ENCODE peak calls at places on chromosomes 11 and 22, in ten cellular contexts. One of them, this sample, is unnamed.

GRCh38 chr11:65425105-65425970 is 2.7 kb downstream of the NEAT1 start:
- DNase-seq in psoas muscle: no peak
- DNase-seq in endothelial cell: no peak
- DNase-seq in fibroblast of villous mesenchyme: peak; percentile 73
- DNase-seq in Calu3: peak; percentile 62
- DNase-seq in ascending aorta: peak; percentile 77
- DNase-seq in stomach: peak; percentile 60
- DNase-seq in Panc1: no peak
- DNase-seq in Peyer's patch: peak; percentile 77
- DNase-seq in tibial nerve: peak; percentile 36
- DNase-seq in this sample: peak; percentile 32

GRCh38 chr11:12122083-12122482 is 11.7 kb downstream of the MICAL2 start:
- DNase-seq in Panc1: no peak
- DNase-seq in endothelial cell: peak; percentile 21
- DNase-seq in Calu3: peak; percentile 31
- DNase-seq in Peyer's patch: no peak
- DNase-seq in psoas muscle: no peak
- DNase-seq in stomach: no peak
- DNase-seq in ascending aorta: no peak
- DNase-seq in tibial nerve: no peak
- DNase-seq in fibroblast of villous mesenchyme: no peak
- DNase-seq in this sample: no peak

GRCh38 chr11:57903441-57904123 is 120.1 kb upstream of the OR9Q1 start:
- DNase-seq in Panc1: no peak
- DNase-seq in endothelial cell: no peak
- DNase-seq in fibroblast of villous mesenchyme: no peak
- DNase-seq in tibial nerve: no peak
- DNase-seq in stomach: peak; percentile 49
- DNase-seq in psoas muscle: peak; percentile 10
- DNase-seq in Peyer's patch: no peak
- DNase-seq in Calu3: peak; percentile 85
- DNase-seq in ascending aorta: no peak
- DNase-seq in this sample: no peak

GRCh38 chr11:78555592-78555991 is 19.1 kb downstream of the NARS2 start:
- DNase-seq in ascending aorta: no peak
- DNase-seq in Calu3: no peak
- DNase-seq in Panc1: no peak
- DNase-seq in psoas muscle: no peak
- DNase-seq in Peyer's patch: no peak
- DNase-seq in endothelial cell: no peak
- DNase-seq in stomach: no peak
- DNase-seq in fibroblast of villous mesenchyme: no peak
- DNase-seq in tibial nerve: no peak
- DNase-seq in this sample: no peak

GRCh38 chr11:126102436-126102894 is 39.8 kb upstream of the CDON start:
- DNase-seq in Peyer's patch: no peak
- DNase-seq in Calu3: no peak
- DNase-seq in tibial nerve: no peak
- DNase-seq in fibroblast of villous mesenchyme: no peak
- DNase-seq in psoas muscle: no peak
- DNase-seq in endothelial cell: no peak
- DNase-seq in Panc1: no peak
- DNase-seq in ascending aorta: no peak
- DNase-seq in stomach: peak; percentile 78
- DNase-seq in this sample: no peak

GRCh38 chr22:37178350-37179125 is 9.5 kb downstream of the C1QTNF6 start:
- DNase-seq in fibroblast of villous mesenchyme: peak; percentile 67
- DNase-seq in tibial nerve: no peak
- DNase-seq in stomach: peak; percentile 68
- DNase-seq in Calu3: no peak
- DNase-seq in endothelial cell: no peak
- DNase-seq in ascending aorta: no peak
- DNase-seq in psoas muscle: peak; percentile 51
- DNase-seq in Panc1: no peak
- DNase-seq in Peyer's patch: no peak
- DNase-seq in this sample: no peak

GRCh38 chr11:64673279-64673678 is 49.7 kb downstream of the NRXN2 start:
- DNase-seq in Calu3: no peak
- DNase-seq in fibroblast of villous mesenchyme: no peak
- DNase-seq in psoas muscle: no peak
- DNase-seq in stomach: no peak
- DNase-seq in ascending aorta: no peak
- DNase-seq in Peyer's patch: no peak
- DNase-seq in endothelial cell: no peak
- DNase-seq in tibial nerve: no peak
- DNase-seq in Panc1: no peak
- DNase-seq in this sample: no peak

GRCh38 chr11:23205156-23205871 is 345.0 kb upstream of the CCDC179 start:
- DNase-seq in Panc1: no peak
- DNase-seq in Peyer's patch: no peak
- DNase-seq in endothelial cell: no peak
- DNase-seq in stomach: no peak
- DNase-seq in psoas muscle: no peak
- DNase-seq in Calu3: no peak
- DNase-seq in fibroblast of villous mesenchyme: peak; percentile 14
- DNase-seq in tibial nerve: no peak
- DNase-seq in ascending aorta: no peak
- DNase-seq in this sample: no peak

GRCh38 chr22:46293591-46294260 is 2.9 kb upstream of the GTSE1 start:
- DNase-seq in Calu3: no peak
- DNase-seq in Panc1: no peak
- DNase-seq in stomach: no peak
- DNase-seq in endothelial cell: no peak
- DNase-seq in psoas muscle: peak; percentile 60
- DNase-seq in fibroblast of villous mesenchyme: peak; percentile 53
- DNase-seq in tibial nerve: peak; percentile 52
- DNase-seq in ascending aorta: peak; percentile 76
- DNase-seq in Peyer's patch: peak; percentile 26
- DNase-seq in this sample: no peak

GRCh38 chr11:115613986-115614625 is 109.9 kb upstream of the CADM1 start:
- DNase-seq in ascending aorta: no peak
- DNase-seq in Panc1: peak; percentile 46
- DNase-seq in endothelial cell: no peak
- DNase-seq in tibial nerve: no peak
- DNase-seq in stomach: no peak
- DNase-seq in psoas muscle: peak; percentile 15
- DNase-seq in fibroblast of villous mesenchyme: peak; percentile 11
- DNase-seq in Peyer's patch: no peak
- DNase-seq in Calu3: no peak
- DNase-seq in this sample: no peak

GRCh38 chr11:79237676-79238075 is 203.2 kb downstream of the TENM4 start:
- DNase-seq in Peyer's patch: no peak
- DNase-seq in ascending aorta: peak; percentile 30
- DNase-seq in stomach: no peak
- DNase-seq in psoas muscle: no peak
- DNase-seq in fibroblast of villous mesenchyme: peak; percentile 70
- DNase-seq in Panc1: no peak
- DNase-seq in endothelial cell: no peak
- DNase-seq in tibial nerve: no peak
- DNase-seq in Calu3: no peak
- DNase-seq in this sample: no peak

DNA sequence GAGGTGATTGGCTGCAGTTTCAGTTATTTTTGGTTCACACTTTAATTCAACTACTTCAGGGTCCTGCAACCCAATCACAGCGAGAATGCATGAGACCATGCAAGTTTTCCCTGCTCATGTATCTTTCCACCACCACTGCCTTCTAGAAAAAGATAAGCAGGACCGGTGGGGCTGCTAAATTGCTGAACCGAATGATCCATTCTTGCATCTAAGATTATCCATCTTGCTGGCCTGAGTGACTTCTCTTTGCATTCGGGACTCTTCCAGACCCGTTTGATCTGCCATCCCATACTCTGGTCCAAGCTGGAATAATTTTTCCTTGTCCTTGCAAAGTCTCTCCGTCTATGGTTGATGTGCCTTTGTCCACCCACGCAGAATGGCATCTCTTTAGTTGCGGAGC is 56.3 kb upstream of the TP53I11 start:
- DNase-seq in tibial nerve: no peak
- DNase-seq in Panc1: no peak
- DNase-seq in endothelial cell: no peak
- DNase-seq in fibroblast of villous mesenchyme: no peak
- DNase-seq in ascending aorta: no peak
- DNase-seq in Calu3: no peak
- DNase-seq in stomach: no peak
- DNase-seq in psoas muscle: no peak
- DNase-seq in Peyer's patch: no peak
- DNase-seq in this sample: no peak
- TF ChIP-seq CTCF in tibial nerve: no peak
- TF ChIP-seq CTCF in Panc1: no peak
- TF ChIP-seq CTCF in endothelial cell: no peak
- TF ChIP-seq CTCF in fibroblast of villous mesenchyme: no peak
- TF ChIP-seq CTCF in ascending aorta: no peak
- TF ChIP-seq CTCF in Calu3: no peak
- TF ChIP-seq CTCF in stomach: no peak
- TF ChIP-seq CTCF in psoas muscle: no peak
- TF ChIP-seq CTCF in Peyer's patch: no peak
- TF ChIP-seq CTCF in this sample: no peak

GRCh38 chr22:24595863-24596262 is 3.0 kb upstream of the LRRC75B start:
- DNase-seq in ascending aorta: no peak
- DNase-seq in psoas muscle: no peak
- DNase-seq in stomach: no peak
- DNase-seq in Calu3: no peak
- DNase-seq in tibial nerve: no peak
- DNase-seq in Panc1: no peak
- DNase-seq in endothelial cell: no peak
- DNase-seq in fibroblast of villous mesenchyme: no peak
- DNase-seq in Peyer's patch: no peak
- DNase-seq in this sample: no peak

GRCh38 chr22:24594569-24595120 is 1.8 kb upstream of the LRRC75B start:
- DNase-seq in fibroblast of villous mesenchyme: no peak
- DNase-seq in endothelial cell: no peak
- DNase-seq in psoas muscle: no peak
- DNase-seq in ascending aorta: no peak
- DNase-seq in stomach: peak; percentile 78
- DNase-seq in tibial nerve: no peak
- DNase-seq in Panc1: no peak
- DNase-seq in Calu3: peak; percentile 60
- DNase-seq in Peyer's patch: no peak
- DNase-seq in this sample: no peak

GRCh38 chr22:24601217-24602104 is 1.5 kb upstream of the GGT1 start:
- DNase-seq in endothelial cell: no peak
- DNase-seq in Calu3: peak; percentile 88
- DNase-seq in fibroblast of villous mesenchyme: no peak
- DNase-seq in Panc1: no peak
- DNase-seq in tibial nerve: no peak
- DNase-seq in ascending aorta: no peak
- DNase-seq in Peyer's patch: no peak
- DNase-seq in stomach: peak; percentile 97
- DNase-seq in psoas muscle: no peak
- DNase-seq in this sample: no peak

GRCh38 chr22:24595228-24595627 is 2.4 kb upstream of the LRRC75B start:
- DNase-seq in psoas muscle: no peak
- DNase-seq in Calu3: no peak
- DNase-seq in Panc1: no peak
- DNase-seq in tibial nerve: no peak
- DNase-seq in Peyer's patch: no peak
- DNase-seq in stomach: no peak
- DNase-seq in fibroblast of villous mesenchyme: no peak
- DNase-seq in endothelial cell: no peak
- DNase-seq in ascending aorta: no peak
- DNase-seq in this sample: no peak

GRCh38 chr22:24599514-24599913 is 3.5 kb upstream of the GGT1 start:
- DNase-seq in tibial nerve: no peak
- DNase-seq in Calu3: no peak
- DNase-seq in fibroblast of villous mesenchyme: no peak
- DNase-seq in Panc1: no peak
- DNase-seq in stomach: no peak
- DNase-seq in endothelial cell: no peak
- DNase-seq in Peyer's patch: no peak
- DNase-seq in psoas muscle: no peak
- DNase-seq in ascending aorta: no peak
- DNase-seq in this sample: no peak
- TF ChIP-seq CTCF in tibial nerve: no peak
- TF ChIP-seq CTCF in Calu3: no peak
- TF ChIP-seq CTCF in fibroblast of villous mesenchyme: no peak
- TF ChIP-seq CTCF in Panc1: no peak
- TF ChIP-seq CTCF in stomach: no peak
- TF ChIP-seq CTCF in endothelial cell: no peak
- TF ChIP-seq CTCF in Peyer's patch: no peak
- TF ChIP-seq CTCF in psoas muscle: no peak
- TF ChIP-seq CTCF in ascending aorta: no peak
- TF ChIP-seq CTCF in this sample: no peak

DNA sequence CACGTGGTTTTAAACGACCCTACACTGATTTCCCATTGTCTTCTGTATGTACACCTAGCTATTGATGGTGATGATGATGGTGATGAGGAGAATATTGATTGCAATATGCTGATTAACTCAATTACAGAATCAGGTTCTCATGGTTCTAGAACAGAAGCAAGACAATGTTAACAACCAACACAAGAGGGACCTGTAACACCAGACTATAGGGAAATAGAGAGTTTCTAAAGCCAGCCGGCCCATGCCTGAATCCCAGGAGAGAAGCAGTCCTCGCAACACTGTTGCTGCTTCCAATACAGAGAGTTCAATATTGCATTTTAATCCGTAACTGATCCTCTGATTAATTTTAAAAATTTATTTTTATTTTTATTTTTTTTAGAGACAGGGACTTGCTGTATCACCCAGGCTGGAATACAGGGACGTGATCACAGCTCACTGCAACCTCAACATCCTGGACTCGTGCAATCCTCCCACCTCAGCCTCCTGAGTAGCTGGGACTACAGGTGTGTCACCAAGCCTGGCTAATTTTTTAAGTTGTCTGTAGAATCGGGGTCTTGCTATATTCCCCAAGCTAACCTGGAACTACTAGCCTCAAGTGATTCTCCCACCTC is 22.2 kb upstream of the UBASH3B start:
- DNase-seq in endothelial cell: peak; percentile 30
- DNase-seq in tibial nerve: no peak
- DNase-seq in ascending aorta: no peak
- DNase-seq in psoas muscle: no peak
- DNase-seq in Calu3: peak; percentile 20
- DNase-seq in fibroblast of villous mesenchyme: peak; percentile 71
- DNase-seq in Panc1: no peak
- DNase-seq in Peyer's patch: no peak
- DNase-seq in stomach: no peak
- DNase-seq in this sample: peak; percentile 55
- TF ChIP-seq CTCF in endothelial cell: no peak
- TF ChIP-seq CTCF in tibial nerve: peak; percentile 30
- TF ChIP-seq CTCF in ascending aorta: peak; percentile 14
- TF ChIP-seq CTCF in psoas muscle: peak; percentile 57
- TF ChIP-seq CTCF in Calu3: peak; percentile 15
- TF ChIP-seq CTCF in fibroblast of villous mesenchyme: peak; percentile 66
- TF ChIP-seq CTCF in Panc1: peak; percentile 81
- TF ChIP-seq CTCF in Peyer's patch: no peak
- TF ChIP-seq CTCF in stomach: peak; percentile 31
- TF ChIP-seq CTCF in this sample: no peak

DNA sequence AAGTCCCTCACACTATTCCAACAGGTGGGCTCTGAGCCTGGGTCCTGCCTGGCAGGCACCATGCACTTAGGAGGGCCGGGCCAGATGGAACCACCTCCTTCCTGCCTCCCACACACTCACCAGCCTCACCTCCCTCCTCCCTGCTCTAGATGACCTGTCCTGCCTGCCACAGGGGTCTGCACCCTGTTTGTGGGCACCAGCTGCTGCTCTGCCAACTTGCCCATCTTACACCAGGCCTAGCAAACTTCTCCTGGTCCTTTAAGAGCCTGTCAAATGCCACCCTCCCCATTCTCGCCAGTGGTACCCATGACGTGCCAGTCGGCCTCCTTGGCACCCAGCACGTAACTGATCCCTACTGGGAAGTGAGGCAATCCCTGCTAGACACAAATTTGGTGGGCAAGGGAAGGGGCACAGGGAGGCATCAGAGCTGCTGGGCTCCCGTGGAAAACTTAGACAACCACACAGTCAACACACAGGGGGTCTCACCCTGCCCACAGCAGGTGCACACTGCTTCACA is 3.1 kb downstream of the MOB2 start:
- DNase-seq in Peyer's patch: no peak
- DNase-seq in tibial nerve: no peak
- DNase-seq in fibroblast of villous mesenchyme: no peak
- DNase-seq in endothelial cell: no peak
- DNase-seq in psoas muscle: peak; percentile 45
- DNase-seq in stomach: no peak
- DNase-seq in Panc1: no peak
- DNase-seq in ascending aorta: peak; percentile 80
- DNase-seq in Calu3: no peak
- DNase-seq in this sample: no peak
- TF ChIP-seq CTCF in Peyer's patch: no peak
- TF ChIP-seq CTCF in tibial nerve: no peak
- TF ChIP-seq CTCF in fibroblast of villous mesenchyme: no peak
- TF ChIP-seq CTCF in endothelial cell: no peak
- TF ChIP-seq CTCF in psoas muscle: no peak
- TF ChIP-seq CTCF in stomach: no peak
- TF ChIP-seq CTCF in Panc1: no peak
- TF ChIP-seq CTCF in ascending aorta: no peak
- TF ChIP-seq CTCF in Calu3: no peak
- TF ChIP-seq CTCF in this sample: no peak